ENCODE peak calls at places on chromosomes 11 and 22, in ten cellular contexts. G is transverse colon; D is GM23338; P is kidney epithelial cell; I is cardiac muscle cell; N is mammary epithelial cell; S is ovary; U is stomach; J is effector memory CD4-positive, alpha-beta T cell; E is lung. W is an unnamed sample. For H3K36me3, the result is how much of the 10 kb centered on the place peaks cover.

GRCh38 chr11:17762309-17762974 is 27.9 kb downstream of the KCNC1 start:
- DNase-seq in G (no peak), D (no peak), P (no peak), I (no peak), N (peak), S (no peak), U (no peak), J (no peak), E (no peak), W (no peak)

GRCh38 chr22:49997221-49997599 is 15.4 kb downstream of the IL17REL start:
- DNase-seq in G (peak), D (no peak), P (no peak), I (no peak), N (no peak), S (peak), U (peak), J (no peak), E (no peak), W (peak)

GRCh38 chr11:76269661-76270322 is 63.5 kb upstream of the WNT11 start:
- DNase-seq in G (no peak), D (no peak), P (no peak), I (no peak), N (no peak), S (no peak), U (no peak), J (no peak), E (no peak), W (no peak)

GRCh38 chr22:27331526-27332281 is 469.9 kb downstream of the MN1 start:
- DNase-seq in G (peak), D (peak), P (no peak), I (peak), N (no peak), S (peak), U (peak), J (no peak), E (peak), W (no peak)

GRCh38 chr11:118234833-118235232 is 10.0 kb upstream of the JAML start:
- DNase-seq in G (no peak), D (no peak), P (no peak), I (no peak), N (no peak), S (no peak), U (no peak), J (no peak), E (no peak), W (no peak)

GRCh38 chr22:31287818-31288495 is 4.3 kb downstream of the PIK3IP1 start:
- DNase-seq in G (no peak), D (no peak), P (no peak), I (no peak), N (no peak), S (no peak), U (no peak), J (no peak), E (no peak), W (no peak)

GRCh38 chr22:35308480-35308945 is 8.8 kb downstream of the TOM1 start:
- DNase-seq in G (no peak), D (no peak), P (no peak), I (no peak), N (no peak), S (no peak), U (no peak), J (no peak), E (no peak), W (no peak)

GRCh38 chr22:26828311-26828710 is 170.9 kb downstream of the MIAT start:
- DNase-seq in G (no peak), D (no peak), P (no peak), I (no peak), N (no peak), S (no peak), U (no peak), J (no peak), E (no peak), W (peak)

GRCh38 chr11:61771195-61771894 is 18.9 kb downstream of the MYRF start:
- DNase-seq in G (no peak), D (no peak), P (no peak), I (no peak), N (no peak), S (no peak), U (no peak), J (no peak), E (no peak), W (no peak)

GRCh38 chr11:67400251-67400941 is 1.3 kb downstream of the PPP1CA start:
- DNase-seq in G (peak), D (no peak), P (no peak), I (peak), N (no peak), S (no peak), U (no peak), J (no peak), E (no peak), W (peak)

GRCh38 chr22:17845790-17846189 is 71.5 kb upstream of the BID start:
- DNase-seq in G (no peak), D (no peak), P (no peak), I (no peak), N (no peak), S (no peak), U (no peak), J (no peak), E (no peak), W (no peak)

GRCh38 chr22:28141614-28142013 is 222.6 kb upstream of the PITPNB start:
- DNase-seq in G (no peak), D (no peak), P (peak), I (peak), N (peak), S (no peak), U (no peak), J (no peak), E (no peak), W (no peak)

GRCh38 chr11:117230286-117230961 is 1.4 kb downstream of the PCSK7 start:
- DNase-seq in G (no peak), D (no peak), P (no peak), I (peak), N (peak), S (no peak), U (no peak), J (peak), E (no peak), W (peak)

GRCh38 chr22:40058265-40058664 is 63.5 kb downstream of the FAM83F start:
- DNase-seq in G (no peak), D (peak), P (no peak), I (no peak), N (no peak), S (no peak), U (no peak), J (no peak), E (no peak), W (no peak)

GRCh38 chr22:38230108-38230825 is 28.5 kb downstream of the MAFF start:
- DNase-seq in G (peak), D (peak), P (no peak), I (peak), N (no peak), S (no peak), U (peak), J (peak), E (no peak), W (peak)

GRCh38 chr11:82732734-82733443 is 775 bp downstream of the FAM181B start:
- DNase-seq in G (peak), D (peak), P (no peak), I (no peak), N (no peak), S (peak), U (no peak), J (no peak), E (no peak), W (peak)

GRCh38 chr11:77886401-77886800 is 65.5 kb downstream of the AAMDC start:
- DNase-seq in G (no peak), D (no peak), P (no peak), I (peak), N (no peak), S (no peak), U (no peak), J (no peak), E (no peak), W (no peak)

GRCh38 chr11:11380340-11380739 is 27.3 kb upstream of the CSNK2A3 start:
- DNase-seq in G (no peak), D (no peak), P (no peak), I (no peak), N (no peak), S (no peak), U (no peak), J (no peak), E (no peak), W (no peak)

GRCh38 chr22:18154821-18155390 is 4.9 kb downstream of the USP18 start:
- DNase-seq in G (no peak), D (no peak), P (no peak), I (no peak), N (no peak), S (no peak), U (no peak), J (no peak), E (no peak), W (no peak)

GRCh38 chr11:2708757-2709281 is 9.0 kb upstream of the KCNQ1OT1 start:
- DNase-seq in G (no peak), D (no peak), P (no peak), I (peak), N (no peak), S (peak), U (no peak), J (no peak), E (no peak), W (no peak)

GRCh38 chr22:48713266-48714205 is 1114.1 kb downstream of the BRD1 start:
- DNase-seq in G (no peak), D (no peak), P (no peak), I (no peak), N (no peak), S (no peak), U (no peak), J (no peak), E (no peak), W (no peak)

GRCh38 chr11:13955971-13956421 is 6.5 kb upstream of the SPON1 start:
- DNase-seq in G (peak), D (peak), P (no peak), I (peak), N (no peak), S (peak), U (peak), J (peak), E (peak), W (peak)

GRCh38 chr22:17919276-17920144 is 104.9 kb downstream of the MICAL3 start:
- DNase-seq in G (no peak), D (peak), P (no peak), I (no peak), N (no peak), S (no peak), U (no peak), J (no peak), E (no peak), W (no peak)

GRCh38 chr22:26550498-26551033 is 38.3 kb upstream of the TFIP11 start:
- DNase-seq in G (no peak), D (peak), P (peak), I (peak), N (no peak), S (no peak), U (no peak), J (no peak), E (peak), W (no peak)

GRCh38 chr22:27075028-27075678 is 417.8 kb downstream of the MIAT start:
- DNase-seq in G (no peak), D (peak), P (no peak), I (no peak), N (no peak), S (no peak), U (no peak), J (no peak), E (no peak), W (no peak)

GRCh38 chr22:40329021-40329456 is 17.3 kb upstream of the ADSL start:
- DNase-seq in G (no peak), D (no peak), P (no peak), I (no peak), N (no peak), S (no peak), U (no peak), J (no peak), E (no peak), W (no peak)

GRCh38 chr11:89436071-89436470 is 55.1 kb downstream of the NOX4 start:
- DNase-seq in G (no peak), D (no peak), P (peak), I (peak), N (peak), S (no peak), U (no peak), J (no peak), E (peak), W (no peak)

GRCh38 chr11:19727246-19727645 is 14.6 kb downstream of the NAV2 start:
- DNase-seq in G (no peak), D (no peak), P (no peak), I (peak), N (no peak), S (no peak), U (no peak), J (no peak), E (no peak), W (no peak)

GRCh38 chr22:22746061-22746962 is 101.9 kb downstream of the GGTLC2 start:
- DNase-seq in G (no peak), D (no peak), P (no peak), I (no peak), N (no peak), S (no peak), U (no peak), J (no peak), E (no peak), W (no peak)

GRCh38 chr11:66973956-66974585 is 1.0 kb upstream of the C11orf86 start:
- DNase-seq in G (no peak), D (no peak), P (no peak), I (peak), N (no peak), S (no peak), U (no peak), J (no peak), E (no peak), W (no peak)

GRCh38 chr11:2302844-2303626 is 1.2 kb downstream of the TSPAN32 start:
- DNase-seq in G (no peak), D (no peak), P (no peak), I (no peak), N (no peak), S (peak), U (peak), J (no peak), E (no peak), W (no peak)

GRCh38 chr22:46795140-46795539 is 32.7 kb downstream of the TBC1D22A start:
- DNase-seq in G (no peak), D (no peak), P (no peak), I (no peak), N (no peak), S (no peak), U (no peak), J (no peak), E (no peak), W (no peak)

DNA sequence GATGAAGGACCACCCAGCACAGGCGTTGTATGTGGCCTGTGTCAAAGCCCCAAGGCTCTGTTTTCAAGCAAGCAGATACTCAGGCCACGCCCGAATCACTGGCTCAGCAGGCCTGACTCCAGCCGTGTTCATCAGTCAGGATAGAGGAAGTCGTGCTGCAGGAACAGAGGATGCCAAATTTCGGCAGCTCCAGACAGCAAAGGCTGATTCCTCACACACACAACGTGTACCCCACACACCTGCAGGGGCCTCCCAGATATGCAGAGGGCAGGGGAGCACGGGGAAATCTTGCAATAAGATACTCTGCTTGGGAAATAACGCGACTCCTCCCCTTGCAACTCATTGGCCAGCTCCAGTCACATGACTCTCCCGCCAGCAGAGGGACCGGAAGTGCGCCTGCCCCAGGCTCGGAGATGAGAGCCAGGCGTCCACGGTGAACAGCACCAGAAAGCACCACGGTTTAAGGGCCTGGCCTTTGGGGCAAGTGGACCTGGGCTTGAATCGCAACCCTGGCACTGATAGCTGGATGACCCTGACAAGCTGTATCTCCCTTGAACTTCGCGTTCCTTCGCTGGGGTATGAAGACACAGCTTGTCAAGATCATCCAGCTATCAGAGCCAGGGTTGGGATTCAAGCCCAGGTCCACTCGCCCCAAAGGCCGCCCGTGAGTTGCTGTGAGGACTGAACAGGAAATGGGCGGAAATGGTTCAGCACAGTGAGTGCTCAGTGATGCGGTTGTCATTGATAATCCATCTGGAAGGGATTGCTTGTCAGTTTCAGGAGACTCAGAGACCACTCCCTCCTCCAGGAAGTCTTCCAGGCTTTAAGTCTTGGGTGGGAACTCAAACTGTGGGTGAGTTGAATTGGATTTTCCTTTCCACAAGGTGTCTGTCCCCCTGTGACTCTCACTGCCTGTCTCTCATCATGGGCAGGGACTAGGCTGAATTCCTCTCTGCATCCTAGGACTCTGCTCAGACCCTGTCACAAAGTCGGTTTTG is 88.5 kb downstream of the MYEOV start:
- DNase-seq in G (peak), D (peak), P (no peak), I (peak), N (no peak), S (peak), U (peak), J (no peak), E (no peak), W (peak)
- H3K4me3 ChIP-seq in G (no peak), D (no peak), P (no peak), I (no peak), N (no peak), S (no peak), U (no peak), J (no peak), E (no peak), W (no peak)

GRCh38 chr22:20877715-20878114 is 18.9 kb downstream of the SNAP29 start:
- DNase-seq in G (no peak), D (no peak), P (no peak), I (no peak), N (no peak), S (no peak), U (no peak), J (no peak), E (no peak), W (no peak)

GRCh38 chr22:20881869-20882815 is 23.3 kb downstream of the SNAP29 start:
- DNase-seq in G (no peak), D (no peak), P (no peak), I (no peak), N (no peak), S (no peak), U (no peak), J (no peak), E (no peak), W (no peak)

GRCh38 chr22:20882855-20883254 is 24.0 kb downstream of the SNAP29 start:
- DNase-seq in G (no peak), D (no peak), P (no peak), I (no peak), N (no peak), S (no peak), U (no peak), J (no peak), E (no peak), W (no peak)

GRCh38 chr22:20884454-20884853 is 25.6 kb downstream of the SNAP29 start:
- DNase-seq in G (no peak), D (no peak), P (no peak), I (no peak), N (no peak), S (no peak), U (no peak), J (no peak), E (no peak), W (no peak)

DNA sequence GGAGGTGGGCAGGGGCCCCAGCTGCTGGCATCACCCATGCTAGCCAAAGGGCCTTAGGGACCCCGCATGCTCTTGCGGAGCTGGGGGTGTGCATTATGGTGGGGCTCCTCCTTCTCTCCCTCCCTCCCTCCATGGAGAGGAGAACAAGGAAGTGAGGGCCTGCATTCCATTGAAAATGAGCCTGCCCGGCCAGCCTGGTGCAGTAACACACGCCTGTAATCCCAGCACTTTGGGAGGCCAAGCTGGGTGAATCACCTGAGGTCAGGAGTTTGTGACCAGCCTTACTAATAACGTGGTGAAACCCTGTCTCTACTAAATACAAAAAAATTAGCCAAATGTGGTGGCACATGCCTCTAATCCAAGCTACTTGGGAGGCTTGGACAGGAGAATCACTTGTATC is 22.4 kb downstream of the SNAP29 start:
- DNase-seq in G (no peak), D (no peak), P (no peak), I (no peak), N (peak), S (no peak), U (peak), J (no peak), E (no peak), W (no peak)
- H3K36me3 ChIP-seq in G (under half), D (under half), P (under half), I (under half), N (under half), S (under half), U (half or more), J (under half), E (under half), W (under half)

DNA sequence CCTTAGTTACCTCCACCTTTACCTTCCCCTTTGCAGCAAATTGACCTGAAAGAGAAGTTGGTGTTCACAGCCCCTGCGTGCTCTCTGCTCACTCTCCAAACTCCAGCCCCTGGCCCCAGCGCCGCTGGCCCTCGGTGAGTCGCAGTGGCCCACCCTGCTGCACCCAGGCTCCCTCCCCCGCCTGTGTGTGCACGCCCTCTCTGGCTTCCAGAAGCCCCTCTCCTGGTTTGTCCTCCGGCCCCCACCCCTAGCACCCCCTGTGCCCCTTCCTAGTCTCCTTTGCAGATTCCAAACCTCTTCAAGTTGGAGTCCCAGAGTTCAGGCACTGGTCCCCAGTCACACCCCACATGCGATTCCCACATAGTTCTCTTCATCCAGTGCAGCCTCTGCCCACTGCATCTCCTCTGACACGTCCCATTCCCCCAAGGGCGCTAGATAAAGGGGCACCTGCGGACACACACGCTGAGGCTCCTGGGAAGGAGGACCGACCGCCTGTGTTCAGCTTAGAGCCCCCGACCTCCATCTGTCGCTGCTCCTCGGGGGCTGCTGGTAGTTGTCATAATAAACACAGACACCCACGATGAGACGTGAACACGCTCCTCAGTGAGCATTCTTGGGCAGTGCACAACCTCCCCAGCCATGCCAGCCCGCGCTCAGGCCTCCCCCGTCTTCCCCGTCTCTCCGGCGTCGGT is 1.5 kb upstream of the PHRF1 start:
- DNase-seq in G (no peak), D (no peak), P (no peak), I (no peak), N (no peak), S (no peak), U (no peak), J (no peak), E (no peak), W (no peak)
- H3K4me3 ChIP-seq in G (peak), D (peak), P (peak), I (peak), N (peak), S (peak), U (peak), J (peak), E (peak), W (peak)

GRCh38 chr11:64910451-64911093 is 6.4 kb downstream of the ATG2A start:
- DNase-seq in G (no peak), D (no peak), P (no peak), I (no peak), N (no peak), S (no peak), U (no peak), J (no peak), E (no peak), W (no peak)

GRCh38 chr11:64909653-64910343 is 7.2 kb downstream of the ATG2A start:
- DNase-seq in G (no peak), D (no peak), P (no peak), I (no peak), N (no peak), S (no peak), U (no peak), J (no peak), E (no peak), W (no peak)

GRCh38 chr11:64913171-64913727 is 3.8 kb downstream of the ATG2A start:
- DNase-seq in G (no peak), D (no peak), P (no peak), I (no peak), N (no peak), S (no peak), U (no peak), J (no peak), E (no peak), W (no peak)

GRCh38 chr11:64911142-64911541 is 5.9 kb downstream of the ATG2A start:
- DNase-seq in G (no peak), D (no peak), P (no peak), I (no peak), N (no peak), S (no peak), U (no peak), J (no peak), E (no peak), W (no peak)

GRCh38 chr11:64911689-64912088 is 5.3 kb downstream of the ATG2A start:
- DNase-seq in G (no peak), D (no peak), P (no peak), I (no peak), N (no peak), S (no peak), U (no peak), J (no peak), E (no peak), W (no peak)
- H3K36me3 ChIP-seq in G (under half), D (under half), P (under half), I (under half), N (under half), S (under half), U (half or more), J (half or more), E (half or more), W (under half)